ENCODE peak calls at places on chromosomes 6 and 20, in seven cellular contexts. I is mammary epithelial cell; Y is MM.1S; J is IMR-90; D is astrocyte of the spinal cord; W is CD8-positive, alpha-beta T cell; U is uterus. F is an unnamed sample.

GRCh38 chr6:13454286-13455221 is 32.8 kb downstream of the GFOD1 start:
- DNase-seq in W (peak; percentile 68), U (peak; percentile 46), D (peak; percentile 13), Y (no peak), J (peak; percentile 85), I (peak; percentile 25), F (peak; percentile 85)

GRCh38 chr6:97437087-97437486 is 154.1 kb upstream of the MMS22L start:
- DNase-seq in Y (no peak), J (peak; percentile 18), I (peak; percentile 7), U (no peak), W (no peak), D (peak; percentile 22), F (peak; percentile 26)

GRCh38 chr20:57769756-57770155 is 59.9 kb upstream of the PMEPA1 start:
- DNase-seq in J (no peak), W (no peak), Y (no peak), D (no peak), U (no peak), I (no peak), F (peak; percentile 44)

GRCh38 chr6:77089776-77090175 is 373.5 kb downstream of the HTR1B start:
- DNase-seq in D (no peak), Y (no peak), I (peak; percentile 64), U (no peak), J (peak; percentile 13), W (no peak), F (peak; percentile 22)

GRCh38 chr6:126170875-126171489 is 168.9 kb upstream of the CENPW start:
- DNase-seq in J (peak; percentile 26), Y (peak; percentile 46), I (peak; percentile 14), D (no peak), W (no peak), U (no peak), F (peak; percentile 49)

GRCh38 chr6:30322527-30323501 is 3.9 kb upstream of the TRIM39 start:
- DNase-seq in W (no peak), J (peak; percentile 80), Y (no peak), U (no peak), D (peak; percentile 46), I (no peak), F (peak; percentile 77)

GRCh38 chr6:56417823-56418222 is 170.4 kb upstream of the COL21A1 start:
- DNase-seq in D (no peak), J (no peak), Y (no peak), I (no peak), W (no peak), U (no peak), F (no peak)

GRCh38 chr6:167742719-167743303 is 83.9 kb upstream of the AFDN start:
- DNase-seq in Y (no peak), U (no peak), J (no peak), D (peak; percentile 5), W (no peak), I (no peak), F (no peak)

GRCh38 chr20:12687476-12687875 is 321.3 kb upstream of the SPTLC3 start:
- DNase-seq in I (no peak), J (no peak), D (no peak), Y (no peak), U (no peak), W (no peak), F (no peak)

GRCh38 chr20:53428997-53429396 is 164.6 kb downstream of the ZNF217 start:
- DNase-seq in J (no peak), U (no peak), W (no peak), D (no peak), I (no peak), Y (no peak), F (no peak)

GRCh38 chr6:3579652-3580051 is 122.8 kb upstream of the SLC22A23 start:
- DNase-seq in D (no peak), Y (no peak), J (no peak), W (no peak), I (no peak), U (no peak), F (no peak)

GRCh38 chr6:30876039-30876730 is 8.1 kb upstream of the DDR1 start:
- DNase-seq in W (no peak), Y (no peak), D (peak; percentile 89), U (peak; percentile 80), I (peak; percentile 94), J (peak; percentile 75), F (peak; percentile 50)

GRCh38 chr6:100962466-100962865 is 81.3 kb upstream of the ASCC3 start:
- DNase-seq in Y (no peak), W (no peak), U (no peak), J (no peak), I (no peak), D (no peak), F (peak; percentile 56)

GRCh38 chr20:17334866-17335412 is 108.1 kb downstream of the PCSK2 start:
- DNase-seq in U (no peak), W (no peak), J (no peak), Y (no peak), D (no peak), I (no peak), F (no peak)

GRCh38 chr6:104855507-104855906 is 4.2 kb downstream of the HACE1 start:
- DNase-seq in D (peak; percentile 41), W (no peak), I (peak; percentile 26), J (peak; percentile 52), Y (no peak), U (no peak), F (peak; percentile 54)

GRCh38 chr6:60668428-60668827 is 1617.6 kb downstream of the KHDRBS2 start:
- DNase-seq in Y (no peak), W (no peak), D (no peak), I (no peak), J (no peak), U (no peak), F (no peak)

GRCh38 chr6:158409451-158409850 is 97.2 kb downstream of the TULP4 start:
- DNase-seq in U (no peak), I (no peak), D (peak; percentile 61), Y (no peak), J (peak; percentile 75), W (no peak), F (peak; percentile 89)

GRCh38 chr6:9138856-9139426 is 703.6 kb upstream of the SLC35B3 start:
- DNase-seq in Y (no peak), W (no peak), D (peak; percentile 5), I (no peak), J (peak; percentile 28), U (no peak), F (no peak)

GRCh38 chr6:45514454-45514853 is 136.7 kb upstream of the SUPT3H start:
- DNase-seq in W (no peak), J (peak; percentile 25), D (peak; percentile 25), U (no peak), Y (no peak), I (peak; percentile 5), F (peak; percentile 52)

GRCh38 chr20:37413354-37413753 is 67.4 kb downstream of the SRC start:
- DNase-seq in I (no peak), Y (no peak), U (no peak), D (no peak), J (no peak), W (no peak), F (no peak)

GRCh38 chr6:162538643-162539064 is 188.9 kb downstream of the PRKN start:
- DNase-seq in W (no peak), J (no peak), U (no peak), I (no peak), D (no peak), Y (no peak), F (peak; percentile 0)

DNA sequence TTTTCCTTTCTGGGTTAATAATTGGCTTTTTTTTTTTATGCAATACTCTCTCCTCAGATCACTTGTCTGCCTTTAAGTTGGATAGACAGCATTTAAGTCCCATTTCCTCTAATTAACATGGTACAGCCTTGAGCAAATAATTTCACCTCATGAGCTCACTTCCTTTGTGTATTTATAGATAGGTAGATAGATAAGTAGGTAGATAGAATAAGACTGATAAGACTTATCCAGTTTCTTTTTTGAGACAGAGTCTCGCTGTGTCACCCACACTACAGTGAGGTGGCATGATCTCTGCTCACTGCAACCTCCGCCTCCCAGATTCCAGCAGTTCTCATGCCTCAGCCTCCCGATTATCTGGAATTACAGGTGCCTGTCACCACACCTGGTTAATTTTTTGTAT is 70.2 kb downstream of the NRSN1 start:
- DNase-seq in Y (no peak), U (no peak), I (no peak), W (no peak), D (no peak), J (no peak), F (no peak)
- H3K4me3 ChIP-seq in Y (no peak overlapping the region), U (no peak overlapping the region), I (no peak overlapping the region), W (no peak overlapping the region), D (no peak overlapping the region), J (no peak overlapping the region), F (no peak overlapping the region)

GRCh38 chr20:48605364-48606116 is 222.3 kb downstream of the PREX1 start:
- DNase-seq in J (no peak), W (no peak), Y (no peak), D (no peak), U (no peak), I (no peak), F (no peak)

GRCh38 chr20:48603116-48603818 is 224.5 kb downstream of the PREX1 start:
- DNase-seq in U (no peak), Y (no peak), W (no peak), J (no peak), D (no peak), I (no peak), F (no peak)

GRCh38 chr20:48603819-48604405 is 223.9 kb downstream of the PREX1 start:
- DNase-seq in I (no peak), Y (no peak), W (no peak), J (no peak), D (no peak), U (no peak), F (no peak)

GRCh38 chr20:48604936-48605335 is 222.9 kb downstream of the PREX1 start:
- DNase-seq in W (no peak), J (no peak), D (no peak), U (no peak), I (no peak), Y (no peak), F (no peak)

DNA sequence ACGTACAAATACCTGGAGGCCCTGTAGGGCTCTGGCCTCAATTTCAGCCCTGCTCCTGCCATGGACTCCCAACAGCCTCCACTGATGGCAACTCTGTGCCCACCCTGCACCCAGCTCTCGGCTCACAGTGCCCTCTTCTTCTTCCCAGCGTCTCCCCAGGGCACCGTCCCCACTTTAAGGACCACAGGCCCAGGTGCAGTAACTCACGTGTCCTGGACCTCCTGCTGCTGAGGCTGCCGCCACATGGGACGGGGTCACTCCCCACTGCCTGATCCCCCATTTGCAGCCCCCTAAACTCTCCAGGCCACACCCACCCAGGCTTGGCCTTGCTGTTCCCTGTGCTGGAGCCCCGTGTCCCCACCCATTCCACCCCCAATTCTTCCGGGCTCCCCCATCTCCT is 223.4 kb downstream of the PREX1 start:
- DNase-seq in U (no peak), W (no peak), D (no peak), I (no peak), J (no peak), Y (no peak), F (no peak)
- TF ChIP-seq CTCF in U (no peak), W (no peak), D (no peak), I (no peak), J (no peak), Y (no peak), F (no peak)

GRCh38 chr6:36636283-36636682 is 42.1 kb downstream of the SRSF3 start:
- DNase-seq in W (no peak), J (no peak), D (no peak), Y (no peak), I (no peak), U (no peak), F (no peak)
- H3K4me3 ChIP-seq in W (no peak overlapping the region), J (no peak overlapping the region), D (no peak overlapping the region), Y (no peak overlapping the region), I (no peak overlapping the region), U (no peak overlapping the region), F (no peak overlapping the region)

DNA sequence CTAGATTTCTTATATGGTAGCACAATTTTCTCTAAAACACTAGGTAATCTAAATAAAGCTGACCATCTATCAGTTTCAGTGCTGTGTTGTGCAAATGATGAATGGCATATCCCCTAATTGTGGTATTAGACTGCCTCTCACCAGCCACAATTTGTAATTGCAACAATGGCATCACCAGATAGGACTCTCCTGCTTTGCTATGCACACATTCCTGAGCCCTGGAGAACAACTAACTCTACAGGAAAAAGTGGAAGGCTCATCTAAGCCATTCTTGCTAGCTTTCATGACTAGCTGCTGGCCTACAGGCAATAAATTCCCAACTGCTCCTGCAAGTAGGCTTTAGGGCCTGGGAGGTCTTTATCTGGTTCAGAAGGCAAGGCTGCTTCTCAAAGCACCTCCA is 974.1 kb downstream of the EYS start:
- DNase-seq in D (no peak), I (peak; percentile 8), Y (no peak), U (no peak), W (no peak), J (no peak), F (peak; percentile 43)
- TF ChIP-seq CTCF in D (no peak), I (peak; percentile 44), Y (peak; percentile 18), U (no peak), W (no peak), J (no peak), F (peak; percentile 49)

F was measured in fibroblast of villous mesenchyme.